ENCODE peak calls at places on chromosomes 13 and 19, in eight cellular contexts. D, K, R, H, S, V, T and X are unnamed samples.

GRCh38 chr19:11200931-11201330 is 3.6 kb upstream of the KANK2 start:
- DNase-seq in D (no peak), K (no peak), R (no peak), H (no peak), S (no peak), V (no peak), T (no peak), X (no peak)

GRCh38 chr13:44125943-44126469 is 246.3 kb downstream of the LACC1 start:
- DNase-seq in D (no peak), K (no peak), R (no peak), H (no peak), S (no peak), V (no peak), T (no peak), X (no peak)

GRCh38 chr19:28377077-28377476 is 835.9 kb downstream of the UQCRFS1 start:
- DNase-seq in D (no peak), K (no peak), R (peak), H (no peak), S (no peak), V (no peak), T (no peak), X (no peak)

GRCh38 chr19:55683449-55684261 is 8.6 kb downstream of the EPN1 start:
- DNase-seq in D (no peak), K (no peak), R (peak), H (no peak), S (no peak), V (no peak), T (peak), X (no peak)

GRCh38 chr13:106109391-106109791 is 426.1 kb downstream of the EFNB2 start:
- DNase-seq in D (no peak), K (no peak), R (no peak), H (no peak), S (no peak), V (no peak), T (no peak), X (no peak)

GRCh38 chr13:109867766-109868165 is 81.4 kb upstream of the IRS2 start:
- DNase-seq in D (no peak), K (no peak), R (no peak), H (no peak), S (no peak), V (no peak), T (no peak), X (no peak)

GRCh38 chr19:49932041-49932451 is 2.7 kb upstream of the NUP62 start:
- DNase-seq in D (no peak), K (no peak), R (no peak), H (no peak), S (no peak), V (no peak), T (no peak), X (no peak)

GRCh38 chr19:47853003-47853402 is 6.0 kb upstream of the TPRX2 start:
- DNase-seq in D (no peak), K (no peak), R (no peak), H (no peak), S (no peak), V (no peak), T (no peak), X (no peak)

GRCh38 chr19:7679017-7679720 is 1.5 kb upstream of the TRAPPC5 start:
- DNase-seq in D (no peak), K (no peak), R (peak), H (no peak), S (peak), V (peak), T (peak), X (peak)

GRCh38 chr19:8657869-8658268 is 27.4 kb downstream of the NFILZ start:
- DNase-seq in D (no peak), K (no peak), R (no peak), H (no peak), S (no peak), V (no peak), T (no peak), X (no peak)

GRCh38 chr19:44705502-44706010 is 6.6 kb downstream of the CEACAM16 start:
- DNase-seq in D (no peak), K (no peak), R (no peak), H (no peak), S (no peak), V (no peak), T (no peak), X (no peak)

GRCh38 chr13:31756346-31756745 is 17.0 kb downstream of the RXFP2 start:
- DNase-seq in D (no peak), K (no peak), R (no peak), H (no peak), S (no peak), V (no peak), T (no peak), X (no peak)

GRCh38 chr19:11496391-11497163 is 9.1 kb downstream of the ZNF653 start:
- DNase-seq in D (no peak), K (no peak), R (peak), H (peak), S (no peak), V (peak), T (peak), X (peak)

GRCh38 chr13:33543631-33544030 is 258.1 kb upstream of the STARD13 start:
- DNase-seq in D (no peak), K (no peak), R (no peak), H (no peak), S (peak), V (no peak), T (no peak), X (peak)

GRCh38 chr13:43946281-43946680 is 66.6 kb downstream of the LACC1 start:
- DNase-seq in D (no peak), K (no peak), R (no peak), H (no peak), S (no peak), V (no peak), T (no peak), X (no peak)

GRCh38 chr19:8252922-8253589 is 43.9 kb downstream of the CERS4 start:
- DNase-seq in D (peak), K (no peak), R (peak), H (peak), S (peak), V (peak), T (peak), X (peak)

GRCh38 chr19:33683881-33684549 is 62.3 kb downstream of the CHST8 start:
- DNase-seq in D (no peak), K (peak), R (peak), H (no peak), S (no peak), V (no peak), T (no peak), X (no peak)

GRCh38 chr19:12603714-12604113 is 6.9 kb downstream of the ZNF490 start:
- DNase-seq in D (no peak), K (no peak), R (no peak), H (no peak), S (no peak), V (no peak), T (no peak), X (no peak)

GRCh38 chr19:5147971-5148793 is 179.3 kb downstream of the KDM4B start:
- DNase-seq in D (no peak), K (no peak), R (no peak), H (peak), S (no peak), V (peak), T (peak), X (no peak)

GRCh38 chr13:44620057-44620456 is 43.9 kb upstream of the TSC22D1 start:
- DNase-seq in D (no peak), K (no peak), R (no peak), H (no peak), S (no peak), V (no peak), T (no peak), X (no peak)

GRCh38 chr19:29547981-29548380 is 22.2 kb downstream of the VSTM2B start:
- DNase-seq in D (no peak), K (no peak), R (no peak), H (no peak), S (no peak), V (no peak), T (no peak), X (no peak)

GRCh38 chr19:14563989-14564650 is 7.7 kb downstream of the NDUFB7 start:
- DNase-seq in D (no peak), K (no peak), R (no peak), H (no peak), S (no peak), V (no peak), T (no peak), X (no peak)

GRCh38 chr19:43662487-43662886 is 7.5 kb downstream of the PLAUR start:
- DNase-seq in D (no peak), K (no peak), R (peak), H (no peak), S (no peak), V (no peak), T (no peak), X (no peak)

GRCh38 chr13:82654851-82655517 is 1227.3 kb downstream of the SLITRK1 start:
- DNase-seq in D (no peak), K (no peak), R (peak), H (no peak), S (no peak), V (no peak), T (peak), X (no peak)

GRCh38 chr19:17718988-17719711 is at the start of gene MAP1S:
- DNase-seq in D (peak), K (peak), R (peak), H (peak), S (peak), V (peak), T (peak), X (peak)

GRCh38 chr13:109818891-109819290 is 32.5 kb upstream of the IRS2 start:
- DNase-seq in D (no peak), K (no peak), R (no peak), H (no peak), S (no peak), V (no peak), T (no peak), X (no peak)

GRCh38 chr19:14006085-14006765 is at the start of gene RFX1:
- DNase-seq in D (peak), K (peak), R (peak), H (peak), S (peak), V (peak), T (peak), X (peak)

GRCh38 chr13:113756441-113757097 is 2.5 kb upstream of the TMEM255B start:
- DNase-seq in D (no peak), K (no peak), R (no peak), H (no peak), S (no peak), V (no peak), T (no peak), X (no peak)

GRCh38 chr13:98960331-98961203 is 17.3 kb downstream of the DOCK9 start:
- DNase-seq in D (no peak), K (no peak), R (no peak), H (no peak), S (peak), V (no peak), T (no peak), X (no peak)

GRCh38 chr19:38730470-38730730 is 13.9 kb downstream of the CAPN12 start:
- DNase-seq in D (no peak), K (no peak), R (no peak), H (no peak), S (no peak), V (no peak), T (peak), X (no peak)

GRCh38 chr19:55437410-55437809 is 5.7 kb downstream of the SHISA7 start:
- DNase-seq in D (no peak), K (no peak), R (peak), H (no peak), S (no peak), V (peak), T (no peak), X (no peak)

GRCh38 chr13:111612918-111613317 is 292.5 kb downstream of the TEX29 start:
- DNase-seq in D (no peak), K (no peak), R (no peak), H (no peak), S (no peak), V (no peak), T (no peak), X (no peak)

GRCh38 chr19:50510121-50510670 is 795 bp downstream of the JOSD2 start:
- DNase-seq in D (no peak), K (no peak), R (no peak), H (peak), S (no peak), V (peak), T (peak), X (peak)

GRCh38 chr13:106349080-106349841 is 186.2 kb downstream of the EFNB2 start:
- DNase-seq in D (peak), K (no peak), R (peak), H (peak), S (peak), V (no peak), T (peak), X (peak)

GRCh38 chr19:21947775-21948174 is 63.0 kb downstream of the ZNF208 start:
- DNase-seq in D (no peak), K (no peak), R (no peak), H (no peak), S (no peak), V (no peak), T (no peak), X (no peak)

GRCh38 chr19:17076539-17076919 is 952 bp downstream of the MYO9B start:
- DNase-seq in D (no peak), K (no peak), R (peak), H (peak), S (no peak), V (peak), T (no peak), X (no peak)

GRCh38 chr19:903266-903797 is 9.7 kb downstream of the R3HDM4 start:
- DNase-seq in D (no peak), K (no peak), R (no peak), H (no peak), S (no peak), V (no peak), T (no peak), X (peak)

GRCh38 chr13:99590519-99591011 is 89.3 kb downstream of the TM9SF2 start:
- DNase-seq in D (no peak), K (no peak), R (no peak), H (no peak), S (no peak), V (no peak), T (no peak), X (no peak)

GRCh38 chr19:29658221-29658991 is 6.9 kb upstream of the PLEKHF1 start:
- DNase-seq in D (no peak), K (no peak), R (no peak), H (no peak), S (no peak), V (no peak), T (no peak), X (no peak)